ENCODE peak calls at places on chromosome 19, in nine cellular contexts. D, E, S, H, L, U, J, I and C are unnamed samples.

GRCh38 chr19:3986260-3987041 is 1.2 kb upstream of the EEF2 start:
- DNase-seq in D (peak), E (peak), S (no peak), H (peak), L (peak), U (no peak), J (no peak), I (peak), C (no peak)

GRCh38 chr19:15584095-15584494 is 30.9 kb upstream of the CYP4F8 start:
- DNase-seq in D (no peak), E (no peak), S (no peak), H (no peak), L (no peak), U (no peak), J (no peak), I (no peak), C (no peak)

GRCh38 chr19:23901360-23901759 is 13.3 kb upstream of the ZNF726 start:
- DNase-seq in D (no peak), E (no peak), S (no peak), H (no peak), L (no peak), U (no peak), J (no peak), I (no peak), C (no peak)

GRCh38 chr19:16571689-16572331 is 405 bp downstream of the SLC35E1 start:
- DNase-seq in D (peak), E (no peak), S (peak), H (no peak), L (peak), U (peak), J (no peak), I (peak), C (no peak)

GRCh38 chr19:30338878-30339623 is 33.1 kb upstream of the ZNF536 start:
- DNase-seq in D (no peak), E (no peak), S (no peak), H (no peak), L (no peak), U (no peak), J (no peak), I (no peak), C (no peak)

GRCh38 chr19:8335343-8336071 is 7.6 kb downstream of the KANK3 start:
- DNase-seq in D (no peak), E (no peak), S (no peak), H (no peak), L (no peak), U (no peak), J (no peak), I (no peak), C (no peak)

GRCh38 chr19:29277107-29277506 is 64.2 kb upstream of the UQCRFS1 start:
- DNase-seq in D (no peak), E (no peak), S (no peak), H (peak), L (no peak), U (no peak), J (no peak), I (no peak), C (no peak)

GRCh38 chr19:47644199-47644598 is 35.3 kb downstream of the BICRA start:
- DNase-seq in D (no peak), E (no peak), S (no peak), H (no peak), L (no peak), U (no peak), J (no peak), I (no peak), C (no peak)

GRCh38 chr19:8041553-8041952 is 11.0 kb upstream of the CCL25 start:
- DNase-seq in D (no peak), E (no peak), S (no peak), H (no peak), L (no peak), U (peak), J (no peak), I (no peak), C (no peak)

GRCh38 chr19:50221087-50221486 is 17.7 kb downstream of the MYH14 start:
- DNase-seq in D (no peak), E (no peak), S (no peak), H (no peak), L (no peak), U (no peak), J (no peak), I (no peak), C (no peak)

GRCh38 chr19:2154587-2155075 is 3.3 kb upstream of the AP3D1 start:
- DNase-seq in D (peak), E (no peak), S (no peak), H (no peak), L (no peak), U (no peak), J (no peak), I (peak), C (no peak)

GRCh38 chr19:7639863-7640348 is 3.0 kb downstream of the STXBP2 start:
- DNase-seq in D (no peak), E (no peak), S (no peak), H (no peak), L (no peak), U (no peak), J (no peak), I (no peak), C (no peak)

GRCh38 chr19:35931874-35932202 is 4.3 kb upstream of the LRFN3 start:
- DNase-seq in D (no peak), E (no peak), S (no peak), H (no peak), L (no peak), U (no peak), J (no peak), I (no peak), C (no peak)
- TF ChIP-seq CTCF in D (no peak), E (no peak), S (peak), H (no peak), L (no peak), U (peak), J (no peak), I (no peak), C (peak)

DNA sequence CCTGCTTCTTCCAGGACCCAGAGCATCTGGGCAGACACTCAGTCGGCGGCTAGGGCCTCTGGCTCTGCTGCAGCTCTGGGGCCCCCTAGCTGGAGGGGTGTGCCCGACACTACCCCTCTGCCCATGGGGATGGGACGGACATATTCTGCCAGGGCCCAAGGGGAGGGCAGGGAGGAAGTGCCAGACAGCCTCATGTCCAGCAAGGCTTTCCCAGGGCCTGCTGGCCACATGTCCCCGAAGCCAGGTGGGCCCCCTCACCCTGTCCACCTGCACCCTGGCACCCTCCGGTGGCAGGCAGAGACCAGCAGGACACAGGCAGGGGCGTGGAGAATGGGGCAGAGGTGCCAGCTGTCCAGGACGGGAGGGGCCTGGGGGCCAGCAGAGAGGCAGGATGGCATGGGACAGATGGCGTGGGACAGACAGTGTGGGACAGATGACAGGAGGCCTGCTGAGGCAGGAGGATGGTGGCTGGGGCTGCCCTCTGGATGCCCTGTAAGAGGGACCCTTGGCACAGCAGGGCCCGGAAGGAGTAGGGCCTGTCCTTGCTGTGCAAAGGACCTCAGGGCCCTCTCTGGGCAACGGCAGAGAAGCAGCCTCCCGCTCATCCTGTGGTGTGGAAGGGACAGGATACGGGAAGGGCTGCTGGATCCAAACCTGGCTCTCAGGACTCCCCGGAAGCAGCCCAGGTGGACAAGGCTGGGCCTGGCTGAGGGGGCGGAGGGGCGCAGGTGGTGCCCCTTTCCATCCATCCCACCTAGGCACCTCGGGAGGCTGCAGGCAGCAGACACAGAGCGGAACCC is 29.1 kb downstream of the CEBPG start:
- DNase-seq in D (no peak), E (no peak), S (peak), H (no peak), L (peak), U (peak), J (peak), I (no peak), C (no peak)
- TF ChIP-seq CTCF in D (no peak), E (no peak), S (peak), H (peak), L (no peak), U (no peak), J (no peak), I (no peak), C (peak)

GRCh38 chr19:43778651-43779050 is 2.1 kb downstream of the KCNN4 start:
- DNase-seq in D (no peak), E (no peak), S (no peak), H (no peak), L (no peak), U (no peak), J (no peak), I (no peak), C (no peak)

GRCh38 chr19:43779147-43779819 is 1.5 kb downstream of the KCNN4 start:
- DNase-seq in D (no peak), E (no peak), S (peak), H (no peak), L (no peak), U (peak), J (no peak), I (no peak), C (peak)

GRCh38 chr19:43781630-43782310 is 997 bp upstream of the KCNN4 start:
- DNase-seq in D (no peak), E (no peak), S (no peak), H (no peak), L (no peak), U (no peak), J (no peak), I (no peak), C (no peak)

GRCh38 chr19:43780706-43781525 is at the start of gene KCNN4:
- DNase-seq in D (peak), E (no peak), S (no peak), H (no peak), L (no peak), U (peak), J (no peak), I (peak), C (no peak)

GRCh38 chr19:43779820-43780219 is 953 bp downstream of the KCNN4 start:
- DNase-seq in D (no peak), E (no peak), S (no peak), H (no peak), L (no peak), U (no peak), J (no peak), I (no peak), C (no peak)
- TF ChIP-seq CTCF in D (no peak), E (no peak), S (no peak), H (no peak), L (no peak), U (no peak), J (no peak), I (peak), C (no peak)

DNA sequence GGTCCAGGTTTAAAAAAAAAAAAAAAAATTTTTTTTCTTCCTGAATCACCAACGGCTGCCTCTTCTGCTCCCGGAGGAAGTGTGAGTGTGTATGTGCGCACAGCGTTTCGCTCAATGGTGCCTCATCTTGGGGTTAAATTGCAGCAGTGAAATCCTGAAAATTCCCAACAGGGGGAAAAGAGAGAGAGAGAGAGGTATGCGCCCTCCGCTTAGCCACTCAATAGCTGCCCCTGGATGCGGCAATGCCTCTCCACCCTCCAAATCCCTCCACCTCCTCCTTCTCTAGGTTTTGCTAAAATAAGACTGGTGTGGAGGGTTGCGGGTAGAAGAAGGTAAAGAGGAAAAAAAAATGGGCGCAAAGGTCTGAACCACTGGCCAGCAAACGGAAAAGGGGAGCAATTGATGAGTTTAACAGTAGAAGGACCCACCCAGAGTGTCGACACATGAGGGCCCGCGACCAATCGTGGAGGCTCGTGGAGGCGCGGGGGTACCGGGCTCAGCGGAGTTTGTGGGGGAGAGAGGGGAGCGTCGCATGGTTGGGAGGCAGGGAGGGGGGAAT is 853 bp upstream of the CACNA1A start:
- DNase-seq in D (peak), E (no peak), S (no peak), H (peak), L (no peak), U (no peak), J (no peak), I (peak), C (no peak)
- TF ChIP-seq CTCF in D (no peak), E (no peak), S (no peak), H (peak), L (no peak), U (no peak), J (no peak), I (no peak), C (no peak)

GRCh38 chr19:38543286-38543806 is 74.4 kb downstream of the MAP4K1 start:
- DNase-seq in D (no peak), E (no peak), S (peak), H (no peak), L (no peak), U (peak), J (no peak), I (no peak), C (no peak)

GRCh38 chr19:38543807-38544568 is 73.8 kb downstream of the MAP4K1 start:
- DNase-seq in D (peak), E (peak), S (peak), H (no peak), L (peak), U (peak), J (peak), I (peak), C (peak)

GRCh38 chr19:38545596-38545995 is 72.2 kb downstream of the MAP4K1 start:
- DNase-seq in D (no peak), E (no peak), S (peak), H (no peak), L (no peak), U (peak), J (no peak), I (no peak), C (no peak)

GRCh38 chr19:38542040-38542439 is 75.7 kb downstream of the MAP4K1 start:
- DNase-seq in D (no peak), E (no peak), S (no peak), H (no peak), L (no peak), U (no peak), J (no peak), I (no peak), C (no peak)

DNA sequence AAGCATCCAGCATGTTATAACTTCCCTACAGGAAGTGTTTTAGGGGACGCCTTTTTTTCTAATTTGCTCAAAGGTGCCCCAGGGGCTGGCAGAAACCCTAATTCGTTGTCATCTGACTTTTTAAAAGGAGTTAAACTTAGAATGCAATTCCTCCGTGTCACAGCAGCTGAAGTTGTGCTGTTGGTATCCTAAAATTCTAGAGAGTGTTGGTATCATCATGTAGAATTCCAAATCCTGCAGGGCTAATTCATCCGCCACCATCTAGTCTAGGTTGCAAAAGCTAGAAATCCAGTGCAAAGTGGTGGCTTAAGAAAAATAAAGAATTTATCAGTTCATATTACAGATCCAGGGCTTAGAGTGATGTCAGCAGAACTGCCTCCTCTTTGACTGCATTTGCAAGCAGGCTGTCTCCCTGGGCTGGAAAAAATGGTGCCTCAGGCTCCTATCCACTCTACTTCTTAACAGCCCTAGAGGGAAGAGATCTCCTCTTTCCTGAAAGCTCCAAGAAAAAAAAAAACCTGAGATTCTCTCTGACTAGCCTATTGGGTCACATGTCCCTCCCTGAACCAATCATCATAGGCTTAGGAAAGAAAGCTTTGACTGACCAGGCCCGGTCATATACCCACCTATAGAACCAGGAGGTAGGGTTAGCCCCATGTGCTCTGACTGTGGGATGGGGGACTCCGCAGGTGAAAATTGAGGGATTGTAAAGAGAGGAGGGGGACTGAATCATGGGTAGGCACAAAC is 73.0 kb downstream of the MAP4K1 start:
- DNase-seq in D (peak), E (no peak), S (peak), H (peak), L (no peak), U (peak), J (no peak), I (peak), C (no peak)
- TF ChIP-seq CTCF in D (peak), E (no peak), S (no peak), H (peak), L (no peak), U (peak), J (no peak), I (peak), C (no peak)

GRCh38 chr19:58229255-58229639 is 533 bp downstream of the ZNF544 start:
- DNase-seq in D (peak), E (no peak), S (no peak), H (peak), L (peak), U (peak), J (no peak), I (peak), C (no peak)
- TF ChIP-seq CTCF in D (peak), E (no peak), S (no peak), H (peak), L (no peak), U (no peak), J (no peak), I (peak), C (no peak)

GRCh38 chr19:5352229-5352763 is 11.7 kb upstream of the PTPRS start:
- DNase-seq in D (peak), E (no peak), S (no peak), H (peak), L (no peak), U (no peak), J (no peak), I (peak), C (no peak)

GRCh38 chr19:5343848-5344247 is 3.2 kb upstream of the PTPRS start:
- DNase-seq in D (peak), E (no peak), S (no peak), H (no peak), L (no peak), U (no peak), J (no peak), I (peak), C (no peak)

GRCh38 chr19:5345895-5346386 is 5.3 kb upstream of the PTPRS start:
- DNase-seq in D (peak), E (no peak), S (no peak), H (no peak), L (no peak), U (no peak), J (no peak), I (peak), C (no peak)

GRCh38 chr19:5351731-5352228 is 11.2 kb upstream of the PTPRS start:
- DNase-seq in D (no peak), E (no peak), S (no peak), H (no peak), L (no peak), U (no peak), J (no peak), I (no peak), C (no peak)

DNA sequence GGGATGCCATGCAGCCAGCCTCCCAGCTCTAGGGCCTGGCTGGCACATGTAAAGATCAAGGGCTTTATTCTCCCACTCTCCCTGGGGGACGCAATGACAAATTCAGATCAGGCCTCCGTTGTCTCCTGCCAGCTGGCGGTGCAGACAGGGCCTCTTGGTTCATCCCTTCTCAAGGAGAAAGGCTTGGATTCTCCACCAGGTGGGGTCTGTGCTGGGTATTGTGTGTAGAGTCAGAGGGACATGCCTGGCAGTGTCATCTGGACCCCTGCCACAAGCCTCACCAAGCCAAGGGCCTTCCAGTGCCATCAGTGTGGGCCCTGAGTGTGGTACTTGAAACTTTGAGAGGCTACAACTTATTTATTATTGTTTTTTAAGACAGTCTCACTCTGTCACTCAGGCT is 8.4 kb upstream of the PTPRS start:
- DNase-seq in D (no peak), E (no peak), S (no peak), H (peak), L (no peak), U (no peak), J (no peak), I (no peak), C (no peak)
- TF ChIP-seq CTCF in D (no peak), E (no peak), S (no peak), H (peak), L (no peak), U (no peak), J (no peak), I (no peak), C (no peak)